ENCODE peak calls at places on chromosome 18, in four cellular contexts. N is endothelial cell of umbilical vein, S is IMR-90, W is K562. E is an unnamed sample.

GRCh38 chr18:24627644-24628315 is 167.3 kb downstream of the HRH4 start:
- DNase-seq in W (no peak), N (peak; percentile 21), S (peak; percentile 76), E (no peak)

GRCh38 chr18:63409301-63409700 is 13.0 kb downstream of the VPS4B start:
- DNase-seq in N (no peak), W (no peak), S (peak; percentile 63), E (no peak)

GRCh38 chr18:62384610-62385097 is 59.5 kb downstream of the TNFRSF11A start:
- DNase-seq in S (no peak), N (no peak), W (no peak), E (no peak)

GRCh38 chr18:7568426-7568825 is 1.3 kb downstream of the PTPRM start:
- DNase-seq in S (peak; percentile 20), W (no peak), N (peak; percentile 42), E (no peak)

GRCh38 chr18:49813071-49813320 is 337 bp downstream of the ACAA2 start:
- DNase-seq in W (peak; percentile 29), N (peak; percentile 64), S (peak; percentile 28), E (no peak)

GRCh38 chr18:8795586-8795985 is 90.2 kb downstream of the MTCL1 start:
- DNase-seq in W (no peak), S (no peak), N (peak; percentile 57), E (no peak)

GRCh38 chr18:62769216-62769615 is 53.9 kb downstream of the PHLPP1 start:
- DNase-seq in S (peak; percentile 19), N (no peak), W (no peak), E (no peak)

GRCh38 chr18:75230210-75231052 is 19.8 kb downstream of the TSHZ1 start:
- DNase-seq in W (no peak), N (peak; percentile 86), S (no peak), E (no peak)

GRCh38 chr18:63366270-63366990 is 576 bp downstream of the KDSR start:
- DNase-seq in N (peak; percentile 62), S (peak; percentile 69), W (peak; percentile 45), E (no peak)

GRCh38 chr18:60893331-60894114 is 439.7 kb upstream of the CDH20 start:
- DNase-seq in W (no peak), S (no peak), N (no peak), E (no peak)

GRCh38 chr18:74611791-74612190 is 14.1 kb downstream of the ZNF407 start:
- DNase-seq in N (no peak), S (no peak), W (no peak), E (no peak)

GRCh38 chr18:37445368-37445767 is 120.2 kb downstream of the CELF4 start:
- DNase-seq in S (no peak), N (no peak), W (no peak), E (no peak)

GRCh38 chr18:62279561-62279960 is 45.5 kb upstream of the TNFRSF11A start:
- DNase-seq in S (no peak), N (no peak), W (no peak), E (no peak)

GRCh38 chr18:59517446-59518171 is 158.5 kb upstream of the LMAN1 start:
- DNase-seq in N (peak; percentile 21), S (peak; percentile 33), W (no peak), E (no peak)
- TF ChIP-seq FOS in N (no peak), S (no peak), W (no peak), E (no peak)

GRCh38 chr18:57733861-57734260 is 69.3 kb downstream of the ATP8B1 start:
- DNase-seq in N (no peak), W (no peak), S (no peak), E (no peak)

GRCh38 chr18:57727952-57728807 is 74.9 kb downstream of the ATP8B1 start:
- DNase-seq in N (peak; percentile 96), S (peak; percentile 47), W (no peak), E (no peak)

GRCh38 chr18:57730146-57730545 is 73.0 kb downstream of the ATP8B1 start:
- DNase-seq in W (no peak), N (no peak), S (no peak), E (no peak)

DNA sequence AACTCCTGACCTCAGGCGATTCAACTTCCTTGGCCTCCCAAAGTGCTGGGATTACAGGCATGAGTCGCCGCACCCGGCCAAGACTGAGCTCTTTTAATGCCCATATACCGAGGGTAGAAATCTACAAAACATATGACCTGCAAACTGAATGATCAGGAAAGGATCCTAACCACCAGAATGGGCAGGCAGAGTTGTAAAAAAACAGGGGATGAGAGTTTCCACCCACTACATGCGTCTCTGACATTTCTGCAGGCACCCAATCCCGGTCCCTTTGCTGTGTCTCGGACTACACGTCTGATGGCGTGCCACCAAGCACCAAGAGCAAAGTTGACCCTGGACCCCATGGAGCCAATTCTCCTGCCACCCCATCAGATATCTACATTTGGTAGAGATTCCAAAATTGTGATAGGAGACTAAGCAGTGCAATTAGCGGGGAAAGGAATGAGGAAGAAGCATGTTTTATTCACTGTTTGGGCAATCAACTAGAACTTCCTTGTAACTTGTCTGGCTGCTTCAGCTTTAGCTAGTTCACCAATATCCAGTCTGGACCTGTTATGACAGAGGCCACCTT is 74.1 kb downstream of the ATP8B1 start:
- DNase-seq in W (no peak), N (peak; percentile 48), S (peak; percentile 56), E (no peak)
- TF ChIP-seq FOS in W (no peak), N (peak; percentile 62), S (no peak), E (no peak)

DNA sequence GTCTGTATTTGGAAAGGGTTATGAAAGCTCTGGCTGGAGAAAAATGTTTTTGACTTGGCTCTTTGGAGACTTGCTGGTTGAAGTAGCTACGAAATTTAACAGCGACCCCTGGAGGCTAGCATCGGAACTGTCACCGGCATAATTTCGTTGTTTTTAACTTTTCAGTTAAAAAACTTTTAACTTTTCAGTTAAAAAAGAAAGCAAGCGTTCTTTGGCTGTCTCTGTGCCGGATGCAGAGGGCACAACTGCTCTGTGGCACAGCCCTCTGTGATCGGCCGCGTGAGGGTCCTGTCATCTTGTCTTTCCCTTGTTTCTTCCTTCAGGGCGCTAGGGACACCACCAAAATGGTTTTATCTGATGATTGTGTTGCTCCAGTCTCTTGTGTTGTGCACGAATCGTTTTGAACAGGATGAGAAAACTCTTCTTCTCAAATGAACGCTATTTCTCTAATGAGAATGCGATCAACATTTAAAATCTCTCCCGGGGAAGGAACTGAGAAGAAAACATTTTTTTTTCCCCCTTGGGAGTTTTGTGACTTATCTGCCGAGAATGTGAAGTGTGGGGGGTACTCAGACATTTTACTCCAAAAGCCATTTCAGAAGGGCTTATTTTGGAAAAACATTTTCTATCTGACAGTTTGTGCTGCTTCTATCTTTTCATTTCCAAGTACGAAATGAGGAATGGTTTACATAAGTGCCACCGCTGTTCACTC is 57.1 kb downstream of the ADCYAP1 start:
- DNase-seq in W (peak; percentile 62), S (peak; percentile 35), N (peak; percentile 77), E (no peak)
- TF ChIP-seq FOS in W (no peak), S (no peak), N (no peak), E (no peak)

DNA sequence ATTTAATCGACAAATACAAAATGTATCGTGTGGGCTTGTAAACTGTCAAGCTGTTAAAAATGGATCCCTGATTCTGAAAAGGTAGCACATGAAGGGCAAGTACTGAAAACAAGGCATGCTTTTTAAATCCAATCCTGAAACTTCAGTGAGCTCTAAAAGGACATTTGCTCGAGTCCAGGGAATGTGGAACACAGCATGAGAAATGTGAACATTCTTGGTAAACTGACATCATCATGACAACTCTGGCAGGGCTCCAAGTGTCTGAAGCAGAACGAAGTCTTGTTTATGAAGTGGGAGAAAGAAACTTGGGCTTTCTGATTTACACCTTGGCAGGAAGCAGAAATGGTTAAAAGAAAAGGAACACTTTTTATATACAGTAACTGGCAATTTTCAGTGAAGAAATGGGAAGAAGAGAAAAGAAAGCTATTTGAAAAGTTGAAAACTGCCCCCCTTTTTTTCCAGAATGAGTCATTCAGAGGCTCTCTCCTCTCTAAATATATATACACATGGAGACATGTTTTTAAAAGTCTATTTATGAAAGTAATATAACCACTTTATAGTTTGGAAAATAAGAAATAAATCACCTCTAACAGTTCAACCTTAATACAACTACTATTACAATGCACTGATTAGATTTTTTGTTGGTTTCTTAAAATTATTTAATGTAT is 120.8 kb downstream of the GAREM1 start:
- DNase-seq in S (peak; percentile 97), N (peak; percentile 95), W (no peak), E (no peak)
- TF ChIP-seq FOS in S (peak; percentile 57), N (peak; percentile 55), W (no peak), E (no peak)

GRCh38 chr18:3610818-3611217 is 160.8 kb downstream of the TGIF1 start:
- DNase-seq in W (no peak), N (no peak), S (peak; percentile 44), E (no peak)
- TF ChIP-seq FOS in W (no peak), N (no peak), S (no peak), E (no peak)